ENCODE peak calls at places on chromosomes 16 and 17, in five cellular contexts. One of them, this sample, is unnamed.

GRCh38 chr17:41710472-41711090 is 1.6 kb upstream of the GAST start:
- DNase-seq in GM12878: no peak
- DNase-seq in HCT116: no peak
- DNase-seq in K562: no peak
- DNase-seq in HepG2: no peak
- DNase-seq in this sample: no peak

GRCh38 chr16:3058173-3059030 is 7.0 kb upstream of the IL32 start:
- DNase-seq in GM12878: no peak
- DNase-seq in HCT116: peak; percentile 35
- DNase-seq in K562: peak; percentile 81
- DNase-seq in HepG2: peak; percentile 36
- DNase-seq in this sample: peak; percentile 73

GRCh38 chr16:89581045-89581695 is 5.6 kb downstream of the CPNE7 start:
- DNase-seq in GM12878: no peak
- DNase-seq in HCT116: peak; percentile 66
- DNase-seq in K562: no peak
- DNase-seq in HepG2: peak; percentile 50
- DNase-seq in this sample: no peak

GRCh38 chr17:75238684-75239191 is 22.7 kb downstream of the GGA3 start:
- DNase-seq in GM12878: no peak
- DNase-seq in HCT116: peak; percentile 59
- DNase-seq in K562: peak; percentile 80
- DNase-seq in HepG2: peak; percentile 74
- DNase-seq in this sample: peak; percentile 87

GRCh38 chr17:41464682-41465081 is 2.5 kb downstream of the KRT32 start:
- DNase-seq in GM12878: no peak
- DNase-seq in HCT116: peak; percentile 79
- DNase-seq in K562: no peak
- DNase-seq in HepG2: no peak
- DNase-seq in this sample: peak; percentile 62

GRCh38 chr16:81220369-81220768 is 18.1 kb upstream of the BCO1 start:
- DNase-seq in GM12878: no peak
- DNase-seq in HCT116: no peak
- DNase-seq in K562: peak; percentile 42
- DNase-seq in HepG2: no peak
- DNase-seq in this sample: no peak

GRCh38 chr17:58092797-58093385 is 9.7 kb downstream of the DYNLL2 start:
- DNase-seq in GM12878: no peak
- DNase-seq in HCT116: no peak
- DNase-seq in K562: no peak
- DNase-seq in HepG2: no peak
- DNase-seq in this sample: peak; percentile 61

GRCh38 chr16:12497558-12497957 is 306.1 kb downstream of the CPPED1 start:
- DNase-seq in GM12878: no peak
- DNase-seq in HCT116: no peak
- DNase-seq in K562: no peak
- DNase-seq in HepG2: no peak
- DNase-seq in this sample: no peak

GRCh38 chr17:35313875-35314409 is 59.5 kb downstream of the SLFN11 start:
- DNase-seq in GM12878: no peak
- DNase-seq in HCT116: no peak
- DNase-seq in K562: no peak
- DNase-seq in HepG2: no peak
- DNase-seq in this sample: no peak

GRCh38 chr17:34499576-34499975 is 79.8 kb upstream of the TMEM132E start:
- DNase-seq in GM12878: no peak
- DNase-seq in HCT116: no peak
- DNase-seq in K562: peak; percentile 34
- DNase-seq in HepG2: no peak
- DNase-seq in this sample: peak; percentile 21

DNA sequence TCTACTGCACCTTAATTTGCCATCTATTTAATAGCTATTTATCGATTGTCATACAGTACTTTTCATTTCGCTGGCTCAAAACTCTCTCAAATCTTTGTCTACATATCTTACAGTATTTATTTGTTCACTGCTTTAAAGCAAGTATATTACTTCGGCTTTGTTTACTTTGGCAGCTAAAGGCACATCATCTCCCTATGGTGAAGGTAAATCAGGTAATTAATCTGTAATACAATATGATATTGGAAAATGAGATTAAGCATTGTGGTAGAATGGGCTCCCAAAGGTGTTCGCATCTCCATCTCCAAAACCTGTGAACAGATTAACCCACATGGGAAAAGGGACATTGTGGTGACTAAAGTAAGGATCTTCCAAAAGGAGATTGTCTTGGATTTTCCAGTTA is 6.5 kb downstream of the TMEM170A start:
- DNase-seq in GM12878: no peak
- DNase-seq in HCT116: no peak
- DNase-seq in K562: no peak
- DNase-seq in HepG2: no peak
- DNase-seq in this sample: no peak
- TF ChIP-seq JUND in GM12878: no peak
- TF ChIP-seq JUND in HCT116: no peak
- TF ChIP-seq JUND in K562: no peak
- TF ChIP-seq JUND in HepG2: no peak
- TF ChIP-seq JUND in this sample: no peak

DNA sequence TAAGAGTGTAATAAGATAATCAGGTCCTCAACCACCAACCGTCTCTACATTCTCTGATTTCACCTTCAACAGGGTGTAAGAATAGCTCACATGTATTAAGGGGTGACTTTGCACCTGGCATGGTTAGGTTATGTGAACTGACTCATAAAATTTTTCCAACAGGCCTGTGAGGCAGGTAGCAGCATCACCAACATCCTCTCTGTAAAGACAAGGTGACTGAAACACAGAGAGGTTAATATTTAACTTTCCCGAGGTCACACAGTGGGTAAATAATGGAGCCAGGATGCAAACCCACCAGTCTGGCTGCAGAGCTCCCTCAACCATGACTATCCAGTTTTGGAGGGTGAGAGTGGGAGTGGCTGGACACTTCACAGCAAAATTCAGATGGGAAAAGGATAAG is 317.2 kb downstream of the C16orf95 start:
- DNase-seq in GM12878: no peak
- DNase-seq in HCT116: no peak
- DNase-seq in K562: no peak
- DNase-seq in HepG2: peak; percentile 77
- DNase-seq in this sample: no peak
- TF ChIP-seq JUND in GM12878: no peak
- TF ChIP-seq JUND in HCT116: no peak
- TF ChIP-seq JUND in K562: no peak
- TF ChIP-seq JUND in HepG2: no peak
- TF ChIP-seq JUND in this sample: no peak

GRCh38 chr16:88526008-88526905 is 43.9 kb upstream of the ZC3H18 start:
- DNase-seq in GM12878: no peak
- DNase-seq in HCT116: no peak
- DNase-seq in K562: peak; percentile 78
- DNase-seq in HepG2: no peak
- DNase-seq in this sample: no peak

GRCh38 chr16:88527937-88528743 is 42.1 kb upstream of the ZC3H18 start:
- DNase-seq in GM12878: no peak
- DNase-seq in HCT116: no peak
- DNase-seq in K562: no peak
- DNase-seq in HepG2: no peak
- DNase-seq in this sample: no peak

GRCh38 chr16:88528902-88529318 is 41.3 kb upstream of the ZC3H18 start:
- DNase-seq in GM12878: no peak
- DNase-seq in HCT116: no peak
- DNase-seq in K562: no peak
- DNase-seq in HepG2: no peak
- DNase-seq in this sample: no peak

GRCh38 chr16:88526906-88527185 is 43.4 kb upstream of the ZC3H18 start:
- DNase-seq in GM12878: no peak
- DNase-seq in HCT116: no peak
- DNase-seq in K562: no peak
- DNase-seq in HepG2: no peak
- DNase-seq in this sample: no peak

GRCh38 chr16:88527186-88527936 is 42.8 kb upstream of the ZC3H18 start:
- DNase-seq in GM12878: no peak
- DNase-seq in HCT116: peak; percentile 34
- DNase-seq in K562: peak; percentile 89
- DNase-seq in HepG2: peak; percentile 51
- DNase-seq in this sample: peak; percentile 88
- TF ChIP-seq JUND in GM12878: no peak
- TF ChIP-seq JUND in HCT116: no peak
- TF ChIP-seq JUND in K562: no peak
- TF ChIP-seq JUND in HepG2: no peak
- TF ChIP-seq JUND in this sample: no peak

GRCh38 chr17:46063239-46063638 is 64.2 kb downstream of the STH start:
- DNase-seq in GM12878: no peak
- DNase-seq in HCT116: peak; percentile 7
- DNase-seq in K562: no peak
- DNase-seq in HepG2: no peak
- DNase-seq in this sample: no peak
- TF ChIP-seq JUND in GM12878: no peak
- TF ChIP-seq JUND in HCT116: no peak
- TF ChIP-seq JUND in K562: no peak
- TF ChIP-seq JUND in HepG2: no peak
- TF ChIP-seq JUND in this sample: no peak

GRCh38 chr16:56862776-56863175 is 2.2 kb upstream of the SLC12A3 start:
- DNase-seq in GM12878: no peak
- DNase-seq in HCT116: no peak
- DNase-seq in K562: no peak
- DNase-seq in HepG2: no peak
- DNase-seq in this sample: no peak
- TF ChIP-seq JUND in GM12878: no peak
- TF ChIP-seq JUND in HCT116: no peak
- TF ChIP-seq JUND in K562: no peak
- TF ChIP-seq JUND in HepG2: no peak
- TF ChIP-seq JUND in this sample: no peak

DNA sequence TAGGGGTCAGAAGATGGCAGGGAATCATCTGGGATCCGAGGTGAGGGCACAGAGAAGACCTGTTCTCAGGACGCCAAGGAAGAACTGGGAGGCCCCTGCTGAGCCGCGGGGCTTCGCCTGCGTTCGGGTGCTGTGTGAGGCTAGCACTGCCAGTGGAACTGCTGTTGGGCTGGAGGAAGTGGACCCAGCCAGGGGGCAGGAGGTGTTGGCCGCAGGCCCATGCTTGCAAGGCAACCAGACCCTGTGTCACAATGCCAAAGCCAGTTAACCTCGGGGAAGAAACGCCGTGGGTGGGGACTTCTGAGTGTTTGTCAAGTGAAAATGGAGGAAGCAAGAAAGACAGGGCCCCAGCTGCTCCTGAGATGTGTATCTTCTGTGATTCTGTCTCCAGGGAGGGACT is 185.5 kb downstream of the LGALS9B start:
- DNase-seq in GM12878: no peak
- DNase-seq in HCT116: no peak
- DNase-seq in K562: no peak
- DNase-seq in HepG2: no peak
- DNase-seq in this sample: peak; percentile 12
- TF ChIP-seq JUND in GM12878: no peak
- TF ChIP-seq JUND in HCT116: no peak
- TF ChIP-seq JUND in K562: no peak
- TF ChIP-seq JUND in HepG2: no peak
- TF ChIP-seq JUND in this sample: no peak

GRCh38 chr16:28320023-28320561 is 27.8 kb downstream of the SBK1 start:
- DNase-seq in GM12878: no peak
- DNase-seq in HCT116: no peak
- DNase-seq in K562: no peak
- DNase-seq in HepG2: no peak
- DNase-seq in this sample: no peak

GRCh38 chr16:28320741-28321140 is 28.4 kb downstream of the SBK1 start:
- DNase-seq in GM12878: no peak
- DNase-seq in HCT116: no peak
- DNase-seq in K562: no peak
- DNase-seq in HepG2: no peak
- DNase-seq in this sample: no peak

GRCh38 chr16:28319476-28320022 is 27.2 kb downstream of the SBK1 start:
- DNase-seq in GM12878: no peak
- DNase-seq in HCT116: no peak
- DNase-seq in K562: no peak
- DNase-seq in HepG2: no peak
- DNase-seq in this sample: no peak

GRCh38 chr16:28324235-28324886 is 32.0 kb downstream of the SBK1 start:
- DNase-seq in GM12878: no peak
- DNase-seq in HCT116: no peak
- DNase-seq in K562: no peak
- DNase-seq in HepG2: peak; percentile 88
- DNase-seq in this sample: peak; percentile 66

DNA sequence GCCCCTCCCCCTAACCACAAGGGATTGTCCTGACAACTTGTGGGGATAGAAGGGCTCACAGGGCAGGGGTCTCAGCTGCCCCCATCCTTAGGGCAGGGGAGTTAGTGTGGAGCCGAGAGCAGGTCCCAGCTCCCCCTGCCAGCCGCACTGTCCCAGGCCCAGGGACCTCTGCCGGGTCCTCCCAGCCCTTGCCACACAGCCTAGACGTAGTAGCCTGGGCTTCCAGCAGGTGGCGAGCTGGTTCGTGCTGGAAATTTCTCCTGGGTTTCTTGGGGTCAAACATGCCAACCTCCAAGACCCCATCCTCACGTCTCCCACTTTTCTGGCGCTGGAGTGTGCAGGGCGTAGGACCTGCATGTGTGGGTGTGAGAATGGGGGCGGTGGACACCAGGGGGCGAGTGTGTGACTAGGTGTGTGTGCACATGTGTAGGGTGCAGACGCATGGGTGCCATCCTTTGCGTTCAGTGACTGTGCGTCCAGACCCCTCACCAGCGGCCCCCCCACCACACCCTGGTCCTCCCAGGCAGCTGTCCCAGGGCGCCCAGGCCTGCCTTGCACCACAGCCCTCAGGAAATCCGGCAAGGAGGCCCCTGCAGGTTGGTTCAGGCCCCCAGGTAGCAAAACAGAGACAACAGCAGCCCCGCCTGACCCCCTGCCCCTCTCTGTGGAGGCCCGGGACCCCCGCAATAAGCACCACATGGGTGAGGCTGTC is 29.5 kb downstream of the SBK1 start:
- DNase-seq in GM12878: no peak
- DNase-seq in HCT116: peak; percentile 12
- DNase-seq in K562: peak; percentile 50
- DNase-seq in HepG2: peak; percentile 32
- DNase-seq in this sample: peak; percentile 64
- TF ChIP-seq JUND in GM12878: no peak
- TF ChIP-seq JUND in HCT116: no peak
- TF ChIP-seq JUND in K562: no peak
- TF ChIP-seq JUND in HepG2: no peak
- TF ChIP-seq JUND in this sample: no peak

GRCh38 chr17:45702666-45703266 is 81.4 kb upstream of the CRHR1 start:
- DNase-seq in GM12878: no peak
- DNase-seq in HCT116: no peak
- DNase-seq in K562: no peak
- DNase-seq in HepG2: no peak
- DNase-seq in this sample: peak; percentile 75
- TF ChIP-seq JUND in GM12878: no peak
- TF ChIP-seq JUND in HCT116: no peak
- TF ChIP-seq JUND in K562: no peak
- TF ChIP-seq JUND in HepG2: no peak
- TF ChIP-seq JUND in this sample: no peak

GRCh38 chr16:52376677-52377300 is 170.2 kb downstream of the TOX3 start:
- DNase-seq in GM12878: no peak
- DNase-seq in HCT116: no peak
- DNase-seq in K562: no peak
- DNase-seq in HepG2: no peak
- DNase-seq in this sample: no peak
- TF ChIP-seq JUND in GM12878: no peak
- TF ChIP-seq JUND in HCT116: no peak
- TF ChIP-seq JUND in K562: no peak
- TF ChIP-seq JUND in HepG2: no peak
- TF ChIP-seq JUND in this sample: no peak

This sample was measured in T47D.